ENCODE peak calls at places on chromosomes 13 and 19, in eight cellular contexts. A is effector memory CD4-positive, alpha-beta T cell; K is sigmoid colon; G is thoracic aorta; B is endodermal cell; N is right lobe of liver; Z is astrocyte; F is HCT116. I is an unnamed sample. For H3K4me1 and H3K36me3, the result is how much of the 10 kb centered on the place peaks cover.

GRCh38 chr19:17775245-17775927 is 19.6 kb upstream of the B3GNT3 start:
- DNase-seq in N (no peak), G (no peak), B (peak), K (no peak), Z (no peak), A (no peak), F (no peak), I (no peak)

GRCh38 chr19:18119243-18120105 is 21.9 kb downstream of the MAST3 start:
- DNase-seq in Z (no peak), F (no peak), A (peak), K (no peak), G (no peak), B (no peak), N (no peak), I (no peak)

GRCh38 chr19:35063940-35064818 is 22.7 kb downstream of the HPN start:
- DNase-seq in B (no peak), A (no peak), Z (peak), N (no peak), F (no peak), G (no peak), K (no peak), I (no peak)

GRCh38 chr13:35789335-35790166 is 313.1 kb upstream of the MAB21L1 start:
- DNase-seq in G (no peak), A (no peak), B (no peak), Z (peak), K (no peak), N (no peak), F (peak), I (no peak)

GRCh38 chr13:48411281-48412099 is 1.4 kb downstream of the LPAR6 start:
- DNase-seq in K (no peak), B (no peak), Z (no peak), N (no peak), G (no peak), F (no peak), A (no peak), I (no peak)

GRCh38 chr13:112056284-112056727 is 10.6 kb upstream of the SOX1 start:
- DNase-seq in B (peak), F (no peak), G (no peak), N (no peak), K (no peak), A (no peak), Z (no peak), I (no peak)

GRCh38 chr13:106919093-106919492 is 351.2 kb upstream of the ARGLU1 start:
- DNase-seq in K (no peak), G (no peak), B (no peak), N (no peak), A (no peak), Z (no peak), F (no peak), I (no peak)

GRCh38 chr13:80382576-80382975 is 41.6 kb upstream of the SPRY2 start:
- DNase-seq in G (no peak), N (no peak), K (no peak), F (no peak), Z (no peak), B (no peak), A (no peak), I (no peak)

GRCh38 chr19:33621065-33621785 is 528 bp upstream of the CHST8 start:
- DNase-seq in B (peak), K (peak), A (no peak), G (no peak), Z (no peak), N (no peak), F (no peak), I (no peak)

GRCh38 chr13:69948016-69948415 is 159.6 kb upstream of the ATXN8OS start:
- DNase-seq in A (no peak), Z (no peak), G (no peak), N (no peak), F (no peak), K (no peak), B (no peak), I (no peak)

GRCh38 chr13:41458187-41458938 is 1.0 kb downstream of the RGCC start:
- DNase-seq in F (no peak), A (no peak), K (peak), Z (peak), N (peak), G (no peak), B (peak), I (peak)

GRCh38 chr19:19329199-19329598 is 8.6 kb downstream of the MAU2 start:
- DNase-seq in Z (no peak), A (no peak), G (no peak), B (no peak), F (no peak), K (no peak), N (no peak), I (no peak)

GRCh38 chr19:48321622-48322591 is 3.4 kb upstream of the EMP3 start:
- DNase-seq in G (peak), N (peak), A (peak), Z (peak), B (peak), K (peak), F (peak), I (peak)

GRCh38 chr13:111013196-111013595 is 98.3 kb upstream of the ANKRD10 start:
- DNase-seq in N (no peak), B (no peak), G (no peak), K (no peak), Z (no peak), A (no peak), F (no peak), I (no peak)

GRCh38 chr19:18783958-18784785 is 6.9 kb downstream of the COMP start:
- DNase-seq in G (no peak), A (no peak), F (no peak), B (no peak), K (no peak), Z (no peak), N (no peak), I (no peak)

GRCh38 chr19:916645-917322 is 349 bp upstream of the KISS1R start:
- DNase-seq in N (no peak), G (no peak), F (no peak), Z (no peak), K (no peak), B (peak), A (no peak), I (no peak)

GRCh38 chr19:15101479-15102082 is 5.6 kb upstream of the SYDE1 start:
- DNase-seq in A (no peak), N (no peak), G (no peak), K (no peak), Z (no peak), B (peak), F (peak), I (no peak)

DNA sequence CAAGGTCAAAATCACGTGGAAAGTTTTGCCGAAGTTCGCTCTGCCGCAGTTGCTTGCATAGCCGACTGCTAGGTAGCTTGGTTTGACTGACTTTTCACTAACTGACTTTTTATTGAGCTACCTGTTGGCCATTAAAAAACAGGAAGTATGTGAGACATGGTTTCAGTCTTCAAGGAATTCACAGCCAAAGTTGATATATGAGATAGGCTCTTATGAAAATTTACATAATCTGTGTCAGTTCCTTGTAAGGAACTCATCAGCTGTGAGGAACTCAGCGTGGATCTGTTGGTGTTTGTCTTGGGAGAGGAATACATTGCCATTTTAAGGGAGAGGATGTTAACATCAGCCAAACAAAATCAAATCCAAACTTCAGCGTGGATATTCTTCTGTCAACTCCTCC is 2.1 kb downstream of the RNF113B start:
- DNase-seq in K (no peak), A (no peak), Z (peak), N (no peak), F (no peak), B (no peak), G (no peak), I (no peak)
- H3K4me1 ChIP-seq in K (under half), A (under half), Z (half or more), N (under half), F (under half), B (under half), G (under half), I (under half)

DNA sequence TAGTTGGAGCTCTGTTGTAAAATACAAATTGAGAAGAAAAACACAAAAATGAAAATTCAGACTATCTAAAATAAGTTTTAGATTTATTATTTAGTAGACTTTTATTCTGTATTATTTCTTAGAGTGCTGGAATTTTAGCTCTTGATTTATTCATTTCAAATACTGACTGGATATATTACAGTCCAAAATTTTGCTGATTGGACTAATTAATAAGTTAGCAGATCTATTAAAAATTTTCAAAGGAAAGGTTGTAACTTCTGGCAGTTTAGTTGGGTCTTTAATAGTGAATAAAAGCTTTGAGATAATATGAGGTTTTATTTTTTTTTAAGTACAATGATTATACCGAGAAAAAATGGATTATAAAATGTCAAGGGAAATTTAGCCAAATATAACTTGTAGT is 1224.9 kb upstream of the SPRY2 start:
- DNase-seq in F (no peak), N (no peak), G (no peak), Z (no peak), K (no peak), A (no peak), B (no peak), I (no peak)
- H3K27ac ChIP-seq in F (no peak), N (no peak), G (no peak), Z (no peak), K (no peak), A (no peak), B (no peak), I (no peak)

GRCh38 chr19:50861496-50862286 is 7.0 kb downstream of the KLK3 start:
- DNase-seq in A (no peak), B (no peak), Z (no peak), N (no peak), G (no peak), K (no peak), F (no peak), I (no peak)
- H3K36me3 ChIP-seq in A (under half), B (under half), Z (under half), N (under half), G (under half), K (under half), F (under half), I (under half)

DNA sequence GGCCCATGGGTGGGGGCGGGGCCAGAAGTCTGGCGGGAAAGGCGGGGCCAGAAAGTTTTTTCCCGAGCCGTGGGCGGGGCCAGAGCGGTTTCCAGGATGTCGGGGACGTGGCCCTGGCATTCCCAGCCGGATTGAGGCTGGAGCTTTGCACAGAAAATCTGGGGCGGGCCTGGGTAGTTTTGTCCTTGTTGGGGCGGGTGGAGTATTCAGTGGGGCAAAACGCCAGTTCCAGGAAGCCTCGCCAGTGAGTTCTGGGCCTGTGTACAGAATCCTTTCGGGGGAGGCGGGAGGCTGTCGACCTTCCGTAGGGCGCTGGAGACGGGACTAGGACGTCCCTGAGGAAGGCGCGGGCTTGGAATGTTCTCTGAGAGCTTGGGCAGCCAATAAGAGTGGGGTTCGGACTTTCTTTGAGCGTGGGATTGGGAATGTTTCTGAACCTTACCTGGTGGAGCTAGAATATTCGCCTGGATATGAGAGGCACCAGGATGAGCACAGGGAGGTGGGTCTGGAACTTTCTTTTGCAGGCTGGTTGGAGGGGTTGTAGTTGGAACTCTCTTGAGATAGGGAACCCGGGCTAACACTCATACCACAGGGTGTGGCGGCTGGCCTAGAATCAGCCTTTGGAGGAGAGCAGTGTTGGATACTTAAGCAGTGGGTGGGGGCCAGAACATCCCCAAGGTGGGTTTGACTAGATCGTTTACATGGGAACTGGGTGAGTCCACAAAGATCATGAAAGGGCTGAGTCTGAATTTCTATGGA is 1.3 kb downstream of the CCDC9 start:
- DNase-seq in G (no peak), B (no peak), F (no peak), N (no peak), A (no peak), K (peak), Z (no peak), I (no peak)
- H3K4me1 ChIP-seq in G (under half), B (under half), F (under half), N (under half), A (under half), K (under half), Z (under half), I (under half)

GRCh38 chr13:73189766-73190165 is 131.0 kb downstream of the KLF5 start:
- DNase-seq in N (no peak), G (no peak), B (peak), F (no peak), K (no peak), Z (no peak), A (no peak), I (no peak)

GRCh38 chr13:73193541-73193940 is 134.7 kb downstream of the KLF5 start:
- DNase-seq in G (no peak), B (no peak), K (no peak), Z (no peak), F (no peak), N (no peak), A (no peak), I (no peak)

GRCh38 chr13:73195091-73195490 is 136.3 kb downstream of the KLF5 start:
- DNase-seq in B (no peak), K (no peak), A (no peak), G (no peak), N (no peak), Z (no peak), F (no peak), I (no peak)

GRCh38 chr13:73190477-73190876 is 131.7 kb downstream of the KLF5 start:
- DNase-seq in A (no peak), Z (no peak), N (no peak), B (no peak), G (no peak), K (no peak), F (no peak), I (no peak)

GRCh38 chr13:73194310-73194709 is 135.5 kb downstream of the KLF5 start:
- DNase-seq in K (no peak), N (no peak), F (no peak), A (no peak), Z (no peak), G (no peak), B (no peak), I (no peak)
- H3K27ac ChIP-seq in K (no peak), N (no peak), F (no peak), A (no peak), Z (no peak), G (no peak), B (no peak), I (no peak)

GRCh38 chr19:10158071-10158470 is 36.7 kb downstream of the DNMT1 start:
- DNase-seq in A (no peak), K (no peak), F (no peak), N (no peak), Z (no peak), B (no peak), G (no peak), I (no peak)
- H3K36me3 ChIP-seq in A (half or more), K (half or more), F (half or more), N (half or more), Z (half or more), B (half or more), G (half or more), I (under half)

DNA sequence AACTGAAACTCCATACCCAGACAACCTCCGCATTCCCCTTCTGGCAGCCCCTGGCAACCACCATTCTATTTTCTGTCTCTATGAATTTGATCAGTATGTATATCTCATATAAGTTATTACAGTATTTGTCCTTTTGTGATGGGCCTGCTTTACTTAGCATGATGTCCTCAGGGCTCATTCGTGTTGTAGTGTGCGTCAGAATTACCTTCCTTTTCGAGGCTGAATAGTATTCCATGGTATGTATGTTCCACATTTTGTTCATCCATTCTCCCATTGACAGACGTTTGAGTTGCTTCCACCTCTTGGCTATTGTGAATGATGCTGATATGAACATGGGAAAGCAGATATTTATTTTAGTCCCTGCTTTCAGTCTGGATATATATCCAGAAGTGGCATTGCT is 5.0 kb downstream of the PLEKHF1 start:
- DNase-seq in G (no peak), A (no peak), B (no peak), N (no peak), Z (no peak), K (no peak), F (no peak), I (no peak)
- H3K4me1 ChIP-seq in G (under half), A (half or more), B (under half), N (half or more), Z (under half), K (under half), F (under half), I (half or more)

GRCh38 chr19:41136636-41137035 is 22.4 kb downstream of the CYP2F1 start:
- DNase-seq in K (no peak), Z (no peak), B (no peak), N (no peak), F (no peak), G (no peak), A (no peak), I (no peak)
- H3K27ac ChIP-seq in K (no peak), Z (no peak), B (no peak), N (no peak), F (no peak), G (no peak), A (no peak), I (no peak)

GRCh38 chr19:8481616-8482015 is 20.8 kb downstream of the PRAM1 start:
- DNase-seq in N (no peak), F (no peak), G (no peak), A (no peak), K (no peak), Z (no peak), B (no peak), I (no peak)
- H3K36me3 ChIP-seq in N (half or more), F (half or more), G (under half), A (half or more), K (half or more), Z (under half), B (half or more), I (half or more)

I was measured in psoas muscle.